ENCODE peak calls at places on chromosomes 2 and 18, in seven cellular contexts. One of them, this sample, is unnamed.

GRCh38 chr2:215695876-215696275 is 260.0 kb upstream of the FN1 start:
- DNase-seq in endothelial cell: no peak
- DNase-seq in tibial artery: no peak
- DNase-seq in HCT116: no peak
- DNase-seq in endodermal cell: no peak
- DNase-seq in neural crest cell: no peak
- DNase-seq in RWPE1: no peak
- DNase-seq in this sample: no peak

GRCh38 chr2:162333968-162334367 is 10.0 kb upstream of the GCA start:
- DNase-seq in endothelial cell: peak
- DNase-seq in tibial artery: no peak
- DNase-seq in HCT116: no peak
- DNase-seq in endodermal cell: peak
- DNase-seq in neural crest cell: no peak
- DNase-seq in RWPE1: peak
- DNase-seq in this sample: no peak

GRCh38 chr2:86033751-86034680 is 71.7 kb downstream of the POLR1A start:
- DNase-seq in endothelial cell: no peak
- DNase-seq in tibial artery: no peak
- DNase-seq in HCT116: no peak
- DNase-seq in endodermal cell: no peak
- DNase-seq in neural crest cell: no peak
- DNase-seq in RWPE1: no peak
- DNase-seq in this sample: no peak

GRCh38 chr2:195795879-195796278 is 138.9 kb downstream of the SLC39A10 start:
- DNase-seq in endothelial cell: no peak
- DNase-seq in tibial artery: no peak
- DNase-seq in HCT116: no peak
- DNase-seq in endodermal cell: no peak
- DNase-seq in neural crest cell: no peak
- DNase-seq in RWPE1: no peak
- DNase-seq in this sample: no peak

GRCh38 chr2:238286095-238286494 is 2.3 kb downstream of the PER2 start:
- DNase-seq in endothelial cell: no peak
- DNase-seq in tibial artery: no peak
- DNase-seq in HCT116: no peak
- DNase-seq in endodermal cell: no peak
- DNase-seq in neural crest cell: no peak
- DNase-seq in RWPE1: no peak
- DNase-seq in this sample: no peak

GRCh38 chr2:121063471-121063870 is 221.5 kb downstream of the TFCP2L1 start:
- DNase-seq in endothelial cell: no peak
- DNase-seq in tibial artery: no peak
- DNase-seq in HCT116: no peak
- DNase-seq in endodermal cell: no peak
- DNase-seq in neural crest cell: no peak
- DNase-seq in RWPE1: no peak
- DNase-seq in this sample: no peak

GRCh38 chr2:45477546-45477945 is 133.5 kb downstream of the SRBD1 start:
- DNase-seq in endothelial cell: no peak
- DNase-seq in tibial artery: no peak
- DNase-seq in HCT116: no peak
- DNase-seq in endodermal cell: no peak
- DNase-seq in neural crest cell: no peak
- DNase-seq in RWPE1: no peak
- DNase-seq in this sample: no peak

GRCh38 chr18:13932285-13933025 is 17.1 kb upstream of the MC2R start:
- DNase-seq in endothelial cell: no peak
- DNase-seq in tibial artery: no peak
- DNase-seq in HCT116: no peak
- DNase-seq in endodermal cell: no peak
- DNase-seq in neural crest cell: no peak
- DNase-seq in RWPE1: no peak
- DNase-seq in this sample: no peak

GRCh38 chr2:121587131-121587530 is 56.5 kb downstream of the RNU4ATAC start:
- DNase-seq in endothelial cell: no peak
- DNase-seq in tibial artery: no peak
- DNase-seq in HCT116: no peak
- DNase-seq in endodermal cell: no peak
- DNase-seq in neural crest cell: no peak
- DNase-seq in RWPE1: no peak
- DNase-seq in this sample: no peak

GRCh38 chr2:20065885-20066602 is 14.6 kb upstream of the LAPTM4A start:
- DNase-seq in endothelial cell: no peak
- DNase-seq in tibial artery: no peak
- DNase-seq in HCT116: no peak
- DNase-seq in endodermal cell: no peak
- DNase-seq in neural crest cell: no peak
- DNase-seq in RWPE1: peak
- DNase-seq in this sample: peak

GRCh38 chr2:25926913-25927312 is 48.6 kb upstream of the ASXL2 start:
- DNase-seq in endothelial cell: no peak
- DNase-seq in tibial artery: no peak
- DNase-seq in HCT116: no peak
- DNase-seq in endodermal cell: no peak
- DNase-seq in neural crest cell: no peak
- DNase-seq in RWPE1: no peak
- DNase-seq in this sample: no peak

GRCh38 chr2:98478861-98479770 is 34.5 kb downstream of the INPP4A start:
- DNase-seq in endothelial cell: no peak
- DNase-seq in tibial artery: no peak
- DNase-seq in HCT116: no peak
- DNase-seq in endodermal cell: no peak
- DNase-seq in neural crest cell: no peak
- DNase-seq in RWPE1: no peak
- DNase-seq in this sample: no peak

GRCh38 chr2:157840568-157841156 is 35.5 kb downstream of the ACVR1 start:
- DNase-seq in endothelial cell: no peak
- DNase-seq in tibial artery: peak
- DNase-seq in HCT116: no peak
- DNase-seq in endodermal cell: no peak
- DNase-seq in neural crest cell: no peak
- DNase-seq in RWPE1: no peak
- DNase-seq in this sample: no peak

GRCh38 chr2:191302459-191303155 is 57.4 kb downstream of the MYO1B start:
- DNase-seq in endothelial cell: no peak
- DNase-seq in tibial artery: no peak
- DNase-seq in HCT116: peak
- DNase-seq in endodermal cell: peak
- DNase-seq in neural crest cell: no peak
- DNase-seq in RWPE1: peak
- DNase-seq in this sample: no peak
- TF ChIP-seq CTCF in endothelial cell: no peak
- TF ChIP-seq CTCF in tibial artery: no peak
- TF ChIP-seq CTCF in HCT116: peak
- TF ChIP-seq CTCF in endodermal cell: peak
- TF ChIP-seq CTCF in neural crest cell: peak
- TF ChIP-seq CTCF in RWPE1: no peak
- TF ChIP-seq CTCF in this sample: peak

DNA sequence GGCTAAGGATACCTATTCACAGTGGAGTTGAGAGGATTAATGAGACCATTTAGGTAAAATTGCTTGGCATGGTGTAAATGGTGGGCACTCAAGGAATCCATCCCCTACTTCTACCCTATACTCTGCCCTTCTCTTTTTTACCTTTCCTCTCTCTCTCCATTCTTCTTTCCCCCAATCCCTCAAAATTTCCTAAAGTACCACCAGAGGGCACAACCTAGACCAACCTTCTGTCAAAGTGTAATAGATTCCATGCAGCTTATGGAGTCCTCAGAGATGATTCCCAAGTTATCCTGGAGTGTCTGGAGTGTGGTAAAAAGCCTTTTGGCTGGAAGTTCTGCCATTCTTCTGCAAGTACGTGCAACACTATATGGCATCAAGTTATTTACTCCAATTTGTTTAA is 33.0 kb upstream of the CCDC195 start:
- DNase-seq in endothelial cell: no peak
- DNase-seq in tibial artery: no peak
- DNase-seq in HCT116: no peak
- DNase-seq in endodermal cell: no peak
- DNase-seq in neural crest cell: no peak
- DNase-seq in RWPE1: peak
- DNase-seq in this sample: no peak
- TF ChIP-seq CTCF in endothelial cell: no peak
- TF ChIP-seq CTCF in tibial artery: no peak
- TF ChIP-seq CTCF in HCT116: peak
- TF ChIP-seq CTCF in endodermal cell: peak
- TF ChIP-seq CTCF in neural crest cell: peak
- TF ChIP-seq CTCF in RWPE1: no peak
- TF ChIP-seq CTCF in this sample: peak

GRCh38 chr2:31051213-31052185 is 86.7 kb downstream of the GALNT14 start:
- DNase-seq in endothelial cell: no peak
- DNase-seq in tibial artery: no peak
- DNase-seq in HCT116: no peak
- DNase-seq in endodermal cell: peak
- DNase-seq in neural crest cell: no peak
- DNase-seq in RWPE1: no peak
- DNase-seq in this sample: no peak

GRCh38 chr2:31053929-31054328 is 84.3 kb downstream of the GALNT14 start:
- DNase-seq in endothelial cell: no peak
- DNase-seq in tibial artery: no peak
- DNase-seq in HCT116: no peak
- DNase-seq in endodermal cell: peak
- DNase-seq in neural crest cell: no peak
- DNase-seq in RWPE1: no peak
- DNase-seq in this sample: no peak

GRCh38 chr2:31052284-31052683 is 86.0 kb downstream of the GALNT14 start:
- DNase-seq in endothelial cell: no peak
- DNase-seq in tibial artery: no peak
- DNase-seq in HCT116: no peak
- DNase-seq in endodermal cell: peak
- DNase-seq in neural crest cell: no peak
- DNase-seq in RWPE1: no peak
- DNase-seq in this sample: no peak

GRCh38 chr2:31049913-31050588 is 88.2 kb downstream of the GALNT14 start:
- DNase-seq in endothelial cell: no peak
- DNase-seq in tibial artery: no peak
- DNase-seq in HCT116: no peak
- DNase-seq in endodermal cell: peak
- DNase-seq in neural crest cell: no peak
- DNase-seq in RWPE1: no peak
- DNase-seq in this sample: no peak

DNA sequence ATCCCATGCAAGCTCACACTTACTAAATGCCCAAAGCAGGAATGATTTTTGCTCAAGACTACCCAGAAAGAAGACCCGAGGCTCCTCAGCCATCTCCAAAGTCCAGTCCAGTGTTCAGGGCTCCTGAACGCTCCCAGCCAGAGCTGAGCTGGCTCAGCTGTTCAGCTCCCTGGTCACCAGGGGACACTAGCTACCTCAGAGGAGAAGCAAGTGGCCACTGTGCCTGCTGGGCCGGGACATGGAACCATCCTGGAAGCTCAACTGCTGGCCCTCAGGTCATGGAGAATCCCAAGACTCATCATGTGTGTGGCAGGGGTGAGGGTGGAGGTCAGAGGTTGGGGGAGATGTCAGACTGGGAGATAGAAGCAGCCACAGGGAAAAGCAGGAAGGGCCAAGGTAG is 89.0 kb downstream of the GALNT14 start:
- DNase-seq in endothelial cell: no peak
- DNase-seq in tibial artery: no peak
- DNase-seq in HCT116: no peak
- DNase-seq in endodermal cell: peak
- DNase-seq in neural crest cell: no peak
- DNase-seq in RWPE1: no peak
- DNase-seq in this sample: no peak
- TF ChIP-seq CTCF in endothelial cell: no peak
- TF ChIP-seq CTCF in tibial artery: no peak
- TF ChIP-seq CTCF in HCT116: no peak
- TF ChIP-seq CTCF in endodermal cell: peak
- TF ChIP-seq CTCF in neural crest cell: no peak
- TF ChIP-seq CTCF in RWPE1: no peak
- TF ChIP-seq CTCF in this sample: no peak

GRCh38 chr18:7735194-7735593 is 168.1 kb downstream of the PTPRM start:
- DNase-seq in endothelial cell: no peak
- DNase-seq in tibial artery: no peak
- DNase-seq in HCT116: no peak
- DNase-seq in endodermal cell: peak
- DNase-seq in neural crest cell: no peak
- DNase-seq in RWPE1: no peak
- DNase-seq in this sample: no peak
- TF ChIP-seq CTCF in endothelial cell: no peak
- TF ChIP-seq CTCF in tibial artery: no peak
- TF ChIP-seq CTCF in HCT116: peak
- TF ChIP-seq CTCF in endodermal cell: peak
- TF ChIP-seq CTCF in neural crest cell: peak
- TF ChIP-seq CTCF in RWPE1: no peak
- TF ChIP-seq CTCF in this sample: peak

GRCh38 chr18:50340078-50340477 is 34.8 kb upstream of the SKA1 start:
- DNase-seq in endothelial cell: no peak
- DNase-seq in tibial artery: no peak
- DNase-seq in HCT116: no peak
- DNase-seq in endodermal cell: peak
- DNase-seq in neural crest cell: no peak
- DNase-seq in RWPE1: no peak
- DNase-seq in this sample: no peak
- TF ChIP-seq CTCF in endothelial cell: no peak
- TF ChIP-seq CTCF in tibial artery: no peak
- TF ChIP-seq CTCF in HCT116: no peak
- TF ChIP-seq CTCF in endodermal cell: peak
- TF ChIP-seq CTCF in neural crest cell: no peak
- TF ChIP-seq CTCF in RWPE1: no peak
- TF ChIP-seq CTCF in this sample: no peak

GRCh38 chr2:141618457-141618856 is 512.4 kb downstream of the LRP1B start:
- DNase-seq in endothelial cell: no peak
- DNase-seq in tibial artery: no peak
- DNase-seq in HCT116: no peak
- DNase-seq in endodermal cell: no peak
- DNase-seq in neural crest cell: no peak
- DNase-seq in RWPE1: no peak
- DNase-seq in this sample: no peak
- TF ChIP-seq CTCF in endothelial cell: no peak
- TF ChIP-seq CTCF in tibial artery: no peak
- TF ChIP-seq CTCF in HCT116: no peak
- TF ChIP-seq CTCF in endodermal cell: no peak
- TF ChIP-seq CTCF in neural crest cell: no peak
- TF ChIP-seq CTCF in RWPE1: no peak
- TF ChIP-seq CTCF in this sample: no peak

GRCh38 chr18:46481048-46481846 is 175.8 kb downstream of the LOXHD1 start:
- DNase-seq in endothelial cell: peak
- DNase-seq in tibial artery: no peak
- DNase-seq in HCT116: peak
- DNase-seq in endodermal cell: peak
- DNase-seq in neural crest cell: peak
- DNase-seq in RWPE1: no peak
- DNase-seq in this sample: no peak
- TF ChIP-seq CTCF in endothelial cell: peak
- TF ChIP-seq CTCF in tibial artery: peak
- TF ChIP-seq CTCF in HCT116: peak
- TF ChIP-seq CTCF in endodermal cell: peak
- TF ChIP-seq CTCF in neural crest cell: peak
- TF ChIP-seq CTCF in RWPE1: peak
- TF ChIP-seq CTCF in this sample: peak

GRCh38 chr2:231928481-231928880 is 2.3 kb upstream of the NPPC start:
- DNase-seq in endothelial cell: peak
- DNase-seq in tibial artery: peak
- DNase-seq in HCT116: no peak
- DNase-seq in endodermal cell: peak
- DNase-seq in neural crest cell: no peak
- DNase-seq in RWPE1: no peak
- DNase-seq in this sample: no peak
- TF ChIP-seq CTCF in endothelial cell: no peak
- TF ChIP-seq CTCF in tibial artery: no peak
- TF ChIP-seq CTCF in HCT116: no peak
- TF ChIP-seq CTCF in endodermal cell: peak
- TF ChIP-seq CTCF in neural crest cell: no peak
- TF ChIP-seq CTCF in RWPE1: no peak
- TF ChIP-seq CTCF in this sample: peak

This sample was measured in keratinocyte.